ENCODE peak calls at places on chromosomes 3 and 15, in six cellular contexts. P is NT2/D1, V is colonic mucosa, N is fibroblast of lung, Q is adipocyte, F is H1. L is an unnamed sample.
A peak's percentile ranks its signal among the peaks of the same experiment; 100 is the strongest.

GRCh38 chr3:132262305-132262704 is 54.9 kb upstream of the ACP3 start:
- DNase-seq in V (no peak), P (no peak), F (no peak), Q (no peak), N (no peak), L (no peak)

GRCh38 chr15:83837946-83838571 is 184.1 kb downstream of the ADAMTSL3 start:
- DNase-seq in F (peak; percentile 36), Q (no peak), V (no peak), P (peak; percentile 30), N (peak; percentile 40), L (peak; percentile 26)

GRCh38 chr3:66431494-66431893 is 69.3 kb downstream of the LRIG1 start:
- DNase-seq in Q (peak; percentile 21), N (peak; percentile 90), P (no peak), V (no peak), F (no peak), L (peak; percentile 5)

GRCh38 chr3:152910211-152910610 is 75.3 kb downstream of the P2RY1 start:
- DNase-seq in Q (no peak), F (no peak), P (no peak), V (no peak), N (peak; percentile 2), L (no peak)

GRCh38 chr3:173217127-173217526 is 76.1 kb upstream of the SPATA16 start:
- DNase-seq in F (no peak), N (peak; percentile 17), V (no peak), P (no peak), Q (no peak), L (no peak)

GRCh38 chr3:10357592-10358308 is 36.8 kb upstream of the SEC13 start:
- DNase-seq in Q (peak; percentile 85), P (no peak), V (no peak), N (peak; percentile 93), F (no peak), L (peak; percentile 40)

GRCh38 chr3:177934001-177934891 is 602.0 kb upstream of the KCNMB2 start:
- DNase-seq in V (no peak), Q (peak; percentile 54), N (peak; percentile 27), F (no peak), P (no peak), L (no peak)

GRCh38 chr3:21750831-21751391 is at the start of gene ZNF385D:
- DNase-seq in Q (peak; percentile 82), P (peak; percentile 72), F (peak; percentile 64), N (peak; percentile 78), V (peak; percentile 15), L (peak; percentile 51)

GRCh38 chr3:18290130-18290529 is 135.0 kb downstream of the SATB1 start:
- DNase-seq in V (no peak), Q (no peak), F (no peak), P (no peak), N (no peak), L (no peak)

DNA sequence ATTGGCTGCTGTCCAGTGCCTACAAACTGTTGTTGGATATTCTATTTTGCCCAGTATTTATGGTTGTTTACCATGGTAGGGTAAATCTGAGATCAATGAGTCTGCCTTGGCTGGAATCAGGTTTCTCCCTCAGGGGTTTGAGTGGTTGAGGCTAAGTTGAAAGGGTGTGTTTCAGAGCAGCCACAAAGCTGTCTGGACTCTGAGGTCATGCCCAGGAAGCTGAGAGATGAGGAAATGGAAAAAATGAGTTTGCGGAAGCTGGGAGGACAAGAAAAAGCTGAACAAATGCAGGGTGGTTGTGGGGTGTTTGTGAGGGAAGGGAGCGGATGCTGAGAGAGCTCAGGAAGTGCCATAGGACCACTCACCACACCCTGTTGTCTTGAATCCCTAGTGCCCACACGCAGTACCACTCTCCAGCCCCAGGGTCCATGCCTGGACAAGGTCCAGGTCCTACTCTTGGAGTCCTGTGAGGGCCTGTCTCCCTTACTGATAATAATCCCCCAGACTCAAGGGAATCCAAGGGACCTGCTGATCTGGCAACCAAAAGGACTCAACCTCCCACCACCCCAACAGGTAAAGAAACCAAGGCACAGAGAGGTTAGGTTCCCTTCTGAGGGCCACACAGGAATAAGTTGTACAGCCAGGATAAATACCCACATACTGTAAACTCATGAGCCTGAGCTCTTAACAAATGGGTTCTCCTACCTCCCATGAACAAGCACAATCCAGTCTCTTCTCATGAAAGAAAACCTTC is 81.6 kb downstream of the PPCDC start:
- DNase-seq in V (peak; percentile 66), Q (peak; percentile 96), F (no peak), P (no peak), N (peak; percentile 89), L (peak; percentile 95)
- H3K9ac ChIP-seq in V (no peak overlapping the region), Q (no peak overlapping the region), F (no peak overlapping the region), P (no peak overlapping the region), N (no peak overlapping the region), L (no peak overlapping the region)

GRCh38 chr3:30612422-30613134 is 6.2 kb downstream of the TGFBR2 start:
- DNase-seq in F (no peak), P (no peak), N (no peak), V (no peak), Q (no peak), L (no peak)

GRCh38 chr3:30609930-30610701 is 3.7 kb downstream of the TGFBR2 start:
- DNase-seq in V (no peak), F (no peak), P (no peak), Q (no peak), N (no peak), L (no peak)

GRCh38 chr3:30613135-30613825 is 6.9 kb downstream of the TGFBR2 start:
- DNase-seq in Q (no peak), F (no peak), N (peak; percentile 49), V (no peak), P (no peak), L (no peak)

GRCh38 chr3:30610702-30611410 is 4.5 kb downstream of the TGFBR2 start:
- DNase-seq in F (no peak), N (no peak), P (no peak), V (no peak), Q (no peak), L (no peak)

GRCh38 chr3:30611613-30612421 is 5.4 kb downstream of the TGFBR2 start:
- DNase-seq in N (no peak), F (no peak), V (no peak), Q (peak; percentile 49), P (no peak), L (peak; percentile 74)
- H3K9ac ChIP-seq in N (no peak overlapping the region), F (no peak overlapping the region), V (peak overlapping the region; percentile 4), Q (no peak overlapping the region), P (no peak overlapping the region), L (no peak overlapping the region)

DNA sequence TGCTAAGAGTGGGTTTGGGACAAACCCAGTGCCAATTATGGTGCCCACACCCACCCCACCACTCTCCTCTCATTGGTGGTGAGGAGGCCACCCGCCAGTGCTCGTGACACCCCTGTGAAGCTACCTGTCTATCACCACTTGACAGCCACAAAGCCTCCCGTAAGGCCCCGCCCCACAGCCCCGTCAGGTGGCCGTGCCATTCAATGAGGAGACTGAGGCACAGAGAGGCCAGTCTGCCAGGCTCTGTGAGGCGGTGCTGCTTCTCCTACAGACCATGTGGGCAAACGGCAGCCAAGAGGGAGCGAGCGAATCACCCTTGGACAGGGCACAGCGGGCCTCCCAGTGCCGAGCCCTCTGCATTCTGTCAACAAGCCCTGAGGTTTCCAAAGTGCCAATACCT is 53.5 kb downstream of the IQSEC1 start:
- DNase-seq in F (no peak), P (no peak), N (no peak), Q (no peak), V (no peak), L (no peak)
- H3K9ac ChIP-seq in F (no peak overlapping the region), P (peak overlapping the region; percentile 68), N (no peak overlapping the region), Q (peak overlapping the region; percentile 79), V (no peak overlapping the region), L (no peak overlapping the region)

GRCh38 chr3:99966657-99967420 is 147.5 kb downstream of the FILIP1L start:
- DNase-seq in N (peak; percentile 62), V (no peak), F (no peak), Q (peak; percentile 72), P (no peak), L (no peak)
- H3K9ac ChIP-seq in N (no peak overlapping the region), V (no peak overlapping the region), F (no peak overlapping the region), Q (peak overlapping the region; percentile 56), P (no peak overlapping the region), L (no peak overlapping the region)

GRCh38 chr3:129425619-129426018 is 2.8 kb downstream of the EFCAB12 start:
- DNase-seq in V (no peak), N (no peak), F (no peak), P (no peak), Q (no peak), L (no peak)

GRCh38 chr3:129424185-129424841 is 4.1 kb downstream of the EFCAB12 start:
- DNase-seq in V (no peak), P (no peak), F (no peak), N (no peak), Q (no peak), L (peak; percentile 94)

GRCh38 chr3:129428020-129428381 is 435 bp downstream of the EFCAB12 start:
- DNase-seq in Q (no peak), F (no peak), P (no peak), N (peak; percentile 15), V (no peak), L (no peak)

GRCh38 chr3:129422897-129423296 is 5.5 kb downstream of the EFCAB12 start:
- DNase-seq in F (no peak), Q (no peak), N (no peak), V (no peak), P (no peak), L (no peak)

DNA sequence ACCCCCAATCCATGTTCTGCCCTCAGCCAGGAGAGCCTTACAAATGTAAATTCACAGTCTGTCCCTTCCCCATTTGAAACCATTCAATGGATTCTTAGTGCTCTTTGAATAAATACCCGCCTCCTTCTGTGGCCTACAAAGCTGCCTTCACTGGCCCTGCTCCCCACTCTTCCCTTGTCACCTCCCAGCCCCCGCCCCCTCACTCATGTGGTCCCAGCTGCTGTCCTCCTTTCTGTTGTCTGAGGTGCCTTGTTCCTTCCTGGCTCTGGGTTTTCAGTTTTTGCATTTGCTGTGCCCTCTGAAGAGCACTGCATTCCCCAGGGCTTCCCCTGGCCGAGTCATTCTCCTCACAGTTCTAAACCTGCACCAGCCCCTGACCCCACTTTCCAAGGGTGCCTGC is 3.2 kb downstream of the EFCAB12 start:
- DNase-seq in Q (no peak), P (peak; percentile 39), N (no peak), V (no peak), F (no peak), L (no peak)
- H3K9ac ChIP-seq in Q (no peak overlapping the region), P (peak overlapping the region; percentile 51), N (no peak overlapping the region), V (no peak overlapping the region), F (no peak overlapping the region), L (no peak overlapping the region)

DNA sequence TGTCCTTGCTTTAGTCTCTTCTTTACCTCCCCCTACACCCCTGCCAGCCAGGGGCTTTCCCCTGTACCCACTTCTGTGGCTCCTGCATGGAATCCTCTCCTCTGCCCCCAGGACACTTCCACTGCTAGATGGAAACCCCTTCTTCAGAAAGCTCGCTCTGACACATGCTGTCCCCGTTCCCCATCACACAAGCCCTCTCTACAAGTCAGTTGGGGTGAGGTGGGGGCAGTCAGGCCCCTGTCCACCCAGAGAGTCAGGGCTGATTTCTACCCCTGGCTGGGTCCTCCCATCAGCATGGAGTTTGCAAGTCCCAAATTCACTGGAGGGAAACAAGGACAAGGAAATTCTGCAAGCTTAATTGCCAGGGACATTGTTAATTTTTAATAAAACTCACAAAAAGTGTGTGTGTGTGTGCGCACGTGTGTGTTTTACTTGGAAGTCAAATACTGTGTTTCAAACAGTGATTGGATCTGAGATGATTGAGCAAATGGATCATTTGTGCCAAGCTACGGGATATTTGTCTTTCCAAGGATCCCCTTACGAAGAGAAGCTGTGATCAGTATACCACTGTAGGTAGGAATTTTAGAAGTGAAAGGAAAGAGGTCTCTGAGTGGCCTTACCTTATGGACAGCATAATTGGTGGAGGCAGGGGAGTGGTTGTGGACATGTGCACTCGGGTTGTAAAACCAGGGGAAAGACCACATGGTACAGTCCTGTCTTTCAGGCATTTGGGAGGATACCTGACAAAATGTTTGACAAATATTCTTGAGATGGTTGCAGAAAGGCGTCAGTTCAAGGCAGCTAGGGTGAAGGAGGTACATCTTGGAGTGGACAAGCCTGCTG is 1.5 kb upstream of the AMOTL2 start:
- DNase-seq in N (no peak), P (no peak), V (peak; percentile 22), Q (no peak), F (no peak), L (no peak)
- H3K9ac ChIP-seq in N (no peak overlapping the region), P (peak overlapping the region; percentile 68), V (no peak overlapping the region), Q (peak overlapping the region; percentile 99), F (no peak overlapping the region), L (no peak overlapping the region)

L was measured in mammary epithelial cell.